ENCODE peak calls at places on chromosomes 12 and 14, in eight cellular contexts. N is activated T-cell treated with anti-CD3 and anti-CD28 coated beads for 24 hours; J is T follicular helper cell; V is adrenal gland; F is NCI-H1105 treated with DMSO at 0.1 percent for 48 hours; S is activated gamma-delta T cell treated with anti-CD3 and anti-CD28 coated beads, Interleukin-2, amount 50 U/mL, for 16 hours; X is GM10248; T is SIG-M5. L is an unnamed sample.

GRCh38 chr12:122609696-122610095 is 82.6 kb downstream of the KNTC1 start:
- DNase-seq in T (no peak), X (no peak), V (no peak), J (no peak), N (no peak), F (no peak), S (no peak), L (no peak)

GRCh38 chr12:98351089-98351488 is 164.3 kb upstream of the TMPO start:
- DNase-seq in J (no peak), N (no peak), T (no peak), V (no peak), X (no peak), S (no peak), F (no peak), L (no peak)

GRCh38 chr12:54352891-54353874 is 11.1 kb downstream of the GPR84 start:
- DNase-seq in F (peak), V (peak), X (no peak), N (no peak), T (no peak), J (no peak), S (no peak), L (peak)

GRCh38 chr12:40175489-40175888 is 49.3 kb upstream of the LRRK2 start:
- DNase-seq in X (no peak), V (no peak), N (no peak), F (no peak), T (no peak), J (no peak), S (no peak), L (no peak)

GRCh38 chr12:61385771-61386170 is 874.4 kb upstream of the USP15 start:
- DNase-seq in T (no peak), N (no peak), X (no peak), V (no peak), J (no peak), S (no peak), F (no peak), L (no peak)

GRCh38 chr12:66149702-66150398 is 19.3 kb upstream of the LLPH start:
- DNase-seq in N (no peak), F (no peak), T (peak), V (peak), X (no peak), S (no peak), J (no peak), L (no peak)

GRCh38 chr12:93722757-93723567 is 45.8 kb downstream of the CRADD start:
- DNase-seq in J (no peak), V (peak), S (no peak), N (no peak), X (no peak), F (no peak), T (no peak), L (no peak)

GRCh38 chr12:92065018-92065499 is 80.6 kb downstream of the BTG1 start:
- DNase-seq in F (peak), V (peak), T (no peak), X (no peak), S (peak), N (no peak), J (peak), L (peak)

GRCh38 chr12:109714141-109714912 is 702 bp downstream of the FAM222A start:
- DNase-seq in J (peak), V (peak), N (peak), S (peak), T (no peak), X (peak), F (peak), L (peak)

GRCh38 chr12:7110661-7111060 is 1.6 kb upstream of the C1RL start:
- DNase-seq in N (no peak), V (no peak), X (no peak), J (no peak), T (no peak), F (no peak), S (no peak), L (no peak)

GRCh38 chr12:123006977-123007376 is 26.5 kb downstream of the ARL6IP4 start:
- DNase-seq in V (no peak), N (no peak), J (no peak), X (no peak), T (no peak), F (no peak), S (no peak), L (no peak)

GRCh38 chr14:53306267-53306721 is 153.2 kb upstream of the DDHD1 start:
- DNase-seq in T (no peak), S (no peak), V (peak), J (peak), F (peak), N (peak), X (peak), L (peak)

GRCh38 chr12:122022393-122023338 is 982 bp downstream of the BCL7A start:
- DNase-seq in T (no peak), V (no peak), X (no peak), S (no peak), J (peak), N (no peak), F (peak), L (peak)

GRCh38 chr14:68685419-68686211 is 107.3 kb downstream of the ZFP36L1 start:
- DNase-seq in S (peak), X (peak), V (peak), J (peak), N (peak), T (no peak), F (no peak), L (no peak)